ENCODE peak calls at places on chromosome 14, in eight cellular contexts. One of them, this sample, is unnamed.

GRCh38 chr14:68979021-68979721 is at the start of gene ACTN1:
- DNase-seq in AG04450: peak
- DNase-seq in H7: peak
- DNase-seq in thoracic aorta: peak
- DNase-seq in mucosa of descending colon: peak
- DNase-seq in fibroblast of mammary gland: peak
- DNase-seq in psoas muscle: peak
- DNase-seq in left ventricle myocardium inferior: peak
- DNase-seq in this sample: peak

GRCh38 chr14:63644741-63645140 is 3.1 kb upstream of the WDR89 start:
- DNase-seq in mucosa of descending colon: no peak
- DNase-seq in H7: no peak
- DNase-seq in psoas muscle: no peak
- DNase-seq in left ventricle myocardium inferior: no peak
- DNase-seq in AG04450: no peak
- DNase-seq in thoracic aorta: no peak
- DNase-seq in fibroblast of mammary gland: no peak
- DNase-seq in this sample: no peak

GRCh38 chr14:97282644-97283403 is 485.6 kb downstream of the VRK1 start:
- DNase-seq in left ventricle myocardium inferior: no peak
- DNase-seq in thoracic aorta: no peak
- DNase-seq in fibroblast of mammary gland: no peak
- DNase-seq in AG04450: no peak
- DNase-seq in mucosa of descending colon: no peak
- DNase-seq in H7: no peak
- DNase-seq in psoas muscle: no peak
- DNase-seq in this sample: no peak

GRCh38 chr14:53180272-53181221 is 27.4 kb upstream of the DDHD1 start:
- DNase-seq in AG04450: no peak
- DNase-seq in fibroblast of mammary gland: peak
- DNase-seq in left ventricle myocardium inferior: no peak
- DNase-seq in H7: peak
- DNase-seq in thoracic aorta: no peak
- DNase-seq in psoas muscle: no peak
- DNase-seq in mucosa of descending colon: peak
- DNase-seq in this sample: no peak

GRCh38 chr14:74974364-74975058 is 19.1 kb upstream of the PGF start:
- DNase-seq in fibroblast of mammary gland: no peak
- DNase-seq in psoas muscle: no peak
- DNase-seq in H7: peak
- DNase-seq in mucosa of descending colon: no peak
- DNase-seq in thoracic aorta: no peak
- DNase-seq in AG04450: no peak
- DNase-seq in left ventricle myocardium inferior: peak
- DNase-seq in this sample: no peak

GRCh38 chr14:96568646-96569045 is 66.5 kb downstream of the PAPOLA start:
- DNase-seq in thoracic aorta: no peak
- DNase-seq in fibroblast of mammary gland: no peak
- DNase-seq in H7: no peak
- DNase-seq in psoas muscle: no peak
- DNase-seq in mucosa of descending colon: no peak
- DNase-seq in AG04450: no peak
- DNase-seq in left ventricle myocardium inferior: no peak
- DNase-seq in this sample: no peak

GRCh38 chr14:76919811-76920571 is 93.8 kb downstream of the LRRC74A start:
- DNase-seq in H7: peak
- DNase-seq in mucosa of descending colon: peak
- DNase-seq in psoas muscle: peak
- DNase-seq in left ventricle myocardium inferior: peak
- DNase-seq in AG04450: peak
- DNase-seq in thoracic aorta: peak
- DNase-seq in fibroblast of mammary gland: peak
- DNase-seq in this sample: no peak

GRCh38 chr14:103141117-103141796 is 18.0 kb downstream of the TNFAIP2 start:
- DNase-seq in AG04450: no peak
- DNase-seq in mucosa of descending colon: peak
- DNase-seq in fibroblast of mammary gland: peak
- DNase-seq in psoas muscle: no peak
- DNase-seq in H7: peak
- DNase-seq in thoracic aorta: no peak
- DNase-seq in left ventricle myocardium inferior: no peak
- DNase-seq in this sample: no peak

GRCh38 chr14:52641745-52642144 is 53.6 kb downstream of the ERO1A start:
- DNase-seq in thoracic aorta: no peak
- DNase-seq in psoas muscle: no peak
- DNase-seq in H7: no peak
- DNase-seq in mucosa of descending colon: no peak
- DNase-seq in left ventricle myocardium inferior: no peak
- DNase-seq in AG04450: no peak
- DNase-seq in fibroblast of mammary gland: no peak
- DNase-seq in this sample: no peak

GRCh38 chr14:89899917-89900680 is 54.4 kb downstream of the EFCAB11 start:
- DNase-seq in fibroblast of mammary gland: peak
- DNase-seq in thoracic aorta: no peak
- DNase-seq in H7: peak
- DNase-seq in psoas muscle: no peak
- DNase-seq in left ventricle myocardium inferior: no peak
- DNase-seq in AG04450: no peak
- DNase-seq in mucosa of descending colon: no peak
- DNase-seq in this sample: no peak

GRCh38 chr14:94001501-94002396 is 4.6 kb downstream of the CCDC197 start:
- DNase-seq in psoas muscle: peak
- DNase-seq in AG04450: peak
- DNase-seq in H7: peak
- DNase-seq in thoracic aorta: no peak
- DNase-seq in left ventricle myocardium inferior: peak
- DNase-seq in fibroblast of mammary gland: peak
- DNase-seq in mucosa of descending colon: peak
- DNase-seq in this sample: peak

GRCh38 chr14:92041203-92041602 is 1.3 kb upstream of the TRIP11 start:
- DNase-seq in mucosa of descending colon: no peak
- DNase-seq in left ventricle myocardium inferior: no peak
- DNase-seq in thoracic aorta: no peak
- DNase-seq in H7: no peak
- DNase-seq in AG04450: no peak
- DNase-seq in psoas muscle: no peak
- DNase-seq in fibroblast of mammary gland: no peak
- DNase-seq in this sample: no peak

GRCh38 chr14:61567838-61568571 is 127.3 kb upstream of the HIF1A start:
- DNase-seq in thoracic aorta: no peak
- DNase-seq in mucosa of descending colon: no peak
- DNase-seq in left ventricle myocardium inferior: no peak
- DNase-seq in psoas muscle: no peak
- DNase-seq in H7: peak
- DNase-seq in AG04450: no peak
- DNase-seq in fibroblast of mammary gland: no peak
- DNase-seq in this sample: no peak

GRCh38 chr14:89672636-89673279 is 255.7 kb upstream of the FOXN3 start:
- DNase-seq in mucosa of descending colon: peak
- DNase-seq in fibroblast of mammary gland: no peak
- DNase-seq in psoas muscle: no peak
- DNase-seq in thoracic aorta: no peak
- DNase-seq in AG04450: no peak
- DNase-seq in left ventricle myocardium inferior: peak
- DNase-seq in H7: no peak
- DNase-seq in this sample: no peak

GRCh38 chr14:96626916-96627315 is 124.7 kb downstream of the PAPOLA start:
- DNase-seq in left ventricle myocardium inferior: no peak
- DNase-seq in mucosa of descending colon: no peak
- DNase-seq in H7: peak
- DNase-seq in AG04450: no peak
- DNase-seq in fibroblast of mammary gland: no peak
- DNase-seq in thoracic aorta: no peak
- DNase-seq in psoas muscle: no peak
- DNase-seq in this sample: no peak

GRCh38 chr14:103091041-103091882 is 3.3 kb upstream of the EXOC3L4 start:
- DNase-seq in AG04450: no peak
- DNase-seq in psoas muscle: peak
- DNase-seq in H7: peak
- DNase-seq in thoracic aorta: no peak
- DNase-seq in mucosa of descending colon: peak
- DNase-seq in left ventricle myocardium inferior: peak
- DNase-seq in fibroblast of mammary gland: peak
- DNase-seq in this sample: peak

GRCh38 chr14:67680121-67680602 is 5.7 kb upstream of the VTI1B start:
- DNase-seq in thoracic aorta: no peak
- DNase-seq in left ventricle myocardium inferior: no peak
- DNase-seq in fibroblast of mammary gland: peak
- DNase-seq in mucosa of descending colon: no peak
- DNase-seq in psoas muscle: no peak
- DNase-seq in H7: no peak
- DNase-seq in AG04450: peak
- DNase-seq in this sample: no peak

GRCh38 chr14:76754586-76754985 is 6.7 kb upstream of the VASH1 start:
- DNase-seq in mucosa of descending colon: no peak
- DNase-seq in AG04450: no peak
- DNase-seq in left ventricle myocardium inferior: no peak
- DNase-seq in psoas muscle: no peak
- DNase-seq in H7: no peak
- DNase-seq in thoracic aorta: no peak
- DNase-seq in fibroblast of mammary gland: no peak
- DNase-seq in this sample: no peak

GRCh38 chr14:35331605-35332516 is 39.7 kb downstream of the PSMA6 start:
- DNase-seq in left ventricle myocardium inferior: no peak
- DNase-seq in mucosa of descending colon: peak
- DNase-seq in psoas muscle: no peak
- DNase-seq in fibroblast of mammary gland: peak
- DNase-seq in thoracic aorta: no peak
- DNase-seq in H7: peak
- DNase-seq in AG04450: no peak
- DNase-seq in this sample: peak

GRCh38 chr14:64873506-64874220 is 6.0 kb downstream of the SPTB start:
- DNase-seq in mucosa of descending colon: no peak
- DNase-seq in thoracic aorta: no peak
- DNase-seq in AG04450: no peak
- DNase-seq in fibroblast of mammary gland: no peak
- DNase-seq in psoas muscle: no peak
- DNase-seq in H7: no peak
- DNase-seq in left ventricle myocardium inferior: no peak
- DNase-seq in this sample: no peak

GRCh38 chr14:73700325-73700724 is 13.9 kb downstream of the PNMA1 start:
- DNase-seq in psoas muscle: no peak
- DNase-seq in AG04450: no peak
- DNase-seq in left ventricle myocardium inferior: no peak
- DNase-seq in fibroblast of mammary gland: no peak
- DNase-seq in mucosa of descending colon: no peak
- DNase-seq in H7: no peak
- DNase-seq in thoracic aorta: no peak
- DNase-seq in this sample: no peak

GRCh38 chr14:77041837-77042557 is 13.5 kb upstream of the IRF2BPL start:
- DNase-seq in fibroblast of mammary gland: peak
- DNase-seq in left ventricle myocardium inferior: peak
- DNase-seq in thoracic aorta: peak
- DNase-seq in AG04450: peak
- DNase-seq in psoas muscle: peak
- DNase-seq in mucosa of descending colon: no peak
- DNase-seq in H7: no peak
- DNase-seq in this sample: no peak

DNA sequence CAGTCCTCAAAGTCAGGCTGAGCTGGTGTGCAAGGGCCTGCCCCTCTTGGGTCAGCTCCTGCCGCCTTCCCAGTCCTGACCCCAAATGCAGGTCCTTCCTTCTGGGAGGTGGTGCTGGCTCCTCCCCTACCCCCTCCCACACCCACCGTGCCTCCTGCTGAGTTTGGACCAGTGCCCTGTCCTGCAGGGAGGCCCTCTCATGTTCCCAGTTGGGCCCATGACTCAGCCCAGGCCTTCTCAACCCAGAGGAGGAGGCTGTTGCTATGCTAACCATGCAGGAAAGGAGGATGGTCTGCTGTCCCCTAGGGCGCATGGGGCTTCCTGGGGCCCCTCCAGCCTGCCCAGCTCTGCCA is 4.4 kb downstream of the ZBTB42 start:
- DNase-seq in left ventricle myocardium inferior: no peak
- DNase-seq in AG04450: peak
- DNase-seq in H7: no peak
- DNase-seq in thoracic aorta: no peak
- DNase-seq in psoas muscle: peak
- DNase-seq in mucosa of descending colon: no peak
- DNase-seq in fibroblast of mammary gland: peak
- DNase-seq in this sample: no peak
- H3K4me3 ChIP-seq in left ventricle myocardium inferior: no peak
- H3K4me3 ChIP-seq in AG04450: no peak
- H3K4me3 ChIP-seq in H7: no peak
- H3K4me3 ChIP-seq in thoracic aorta: no peak
- H3K4me3 ChIP-seq in psoas muscle: no peak
- H3K4me3 ChIP-seq in mucosa of descending colon: no peak
- H3K4me3 ChIP-seq in fibroblast of mammary gland: no peak
- H3K4me3 ChIP-seq in this sample: no peak

GRCh38 chr14:51430600-51430999 is 190.6 kb downstream of the TMX1 start:
- DNase-seq in AG04450: no peak
- DNase-seq in mucosa of descending colon: no peak
- DNase-seq in fibroblast of mammary gland: no peak
- DNase-seq in thoracic aorta: no peak
- DNase-seq in psoas muscle: no peak
- DNase-seq in H7: peak
- DNase-seq in left ventricle myocardium inferior: no peak
- DNase-seq in this sample: no peak
- H3K4me3 ChIP-seq in AG04450: no peak
- H3K4me3 ChIP-seq in mucosa of descending colon: no peak
- H3K4me3 ChIP-seq in fibroblast of mammary gland: no peak
- H3K4me3 ChIP-seq in thoracic aorta: no peak
- H3K4me3 ChIP-seq in psoas muscle: no peak
- H3K4me3 ChIP-seq in H7: no peak
- H3K4me3 ChIP-seq in left ventricle myocardium inferior: peak
- H3K4me3 ChIP-seq in this sample: no peak

DNA sequence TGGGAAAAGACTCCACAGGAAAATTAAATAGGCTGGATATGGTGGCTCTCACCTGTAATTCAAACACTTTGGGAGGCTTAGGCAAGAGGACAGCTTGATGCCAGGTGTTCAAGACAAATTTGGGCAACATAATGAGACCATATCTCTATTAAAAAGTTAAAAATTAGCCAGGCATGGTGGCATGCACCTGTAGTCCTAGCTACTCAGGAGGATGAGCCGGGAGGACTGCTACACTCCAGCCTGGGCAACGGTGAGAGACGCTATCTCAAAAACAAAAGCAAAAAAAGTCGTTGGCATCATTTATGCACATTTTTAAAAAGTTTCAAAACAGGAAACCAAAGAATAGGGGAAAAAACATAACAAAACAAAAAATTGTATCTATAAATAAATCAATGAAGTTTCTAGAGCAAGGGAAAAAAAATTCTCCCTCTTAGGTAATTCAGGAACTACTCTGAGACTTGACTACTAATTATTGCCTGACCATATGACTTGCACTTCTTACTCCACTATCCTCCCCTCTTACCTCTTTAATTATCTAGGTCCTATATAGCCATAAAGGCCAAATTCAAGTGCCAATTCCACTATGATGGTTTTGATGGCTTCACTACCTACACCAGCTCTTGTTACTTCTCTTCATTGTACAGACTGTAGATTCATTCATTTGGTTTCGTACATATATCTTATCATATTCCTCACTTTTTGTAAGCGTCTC is 1.6 kb downstream of the METTL3 start:
- DNase-seq in fibroblast of mammary gland: no peak
- DNase-seq in mucosa of descending colon: no peak
- DNase-seq in AG04450: no peak
- DNase-seq in H7: no peak
- DNase-seq in psoas muscle: no peak
- DNase-seq in thoracic aorta: no peak
- DNase-seq in left ventricle myocardium inferior: no peak
- DNase-seq in this sample: no peak
- H3K4me3 ChIP-seq in fibroblast of mammary gland: peak
- H3K4me3 ChIP-seq in mucosa of descending colon: no peak
- H3K4me3 ChIP-seq in AG04450: peak
- H3K4me3 ChIP-seq in H7: peak
- H3K4me3 ChIP-seq in psoas muscle: peak
- H3K4me3 ChIP-seq in thoracic aorta: peak
- H3K4me3 ChIP-seq in left ventricle myocardium inferior: peak
- H3K4me3 ChIP-seq in this sample: peak

GRCh38 chr14:100673807-100674154 is 52.9 kb upstream of the DLK1 start:
- DNase-seq in psoas muscle: no peak
- DNase-seq in fibroblast of mammary gland: no peak
- DNase-seq in mucosa of descending colon: no peak
- DNase-seq in H7: no peak
- DNase-seq in left ventricle myocardium inferior: no peak
- DNase-seq in thoracic aorta: no peak
- DNase-seq in AG04450: no peak
- DNase-seq in this sample: no peak
- H3K4me3 ChIP-seq in psoas muscle: no peak
- H3K4me3 ChIP-seq in fibroblast of mammary gland: no peak
- H3K4me3 ChIP-seq in mucosa of descending colon: no peak
- H3K4me3 ChIP-seq in H7: no peak
- H3K4me3 ChIP-seq in left ventricle myocardium inferior: no peak
- H3K4me3 ChIP-seq in thoracic aorta: no peak
- H3K4me3 ChIP-seq in AG04450: no peak
- H3K4me3 ChIP-seq in this sample: no peak

This sample was measured in upper lobe of right lung.